ENCODE peak calls at places on chromosomes 4 and X, in five cellular contexts. N, O, J, V and H are unnamed samples.

GRCh38 chr4:107721436-107722090 is 1.5 kb upstream of the PAPSS1 start:
- DNase-seq in J (no peak), N (no peak), O (no peak), V (no peak), H (no peak)

GRCh38 chrX:103330601-103331397 is 760 bp downstream of the TCEAL7 start:
- DNase-seq in J (no peak), V (no peak), N (no peak), O (no peak), H (no peak)

GRCh38 chr4:168731706-168732414 is 235.0 kb downstream of the PALLD start:
- DNase-seq in V (no peak), N (no peak), J (no peak), O (no peak), H (no peak)

GRCh38 chrX:114930227-114930626 is 87.2 kb downstream of the IL13RA2 start:
- DNase-seq in O (no peak), J (no peak), V (no peak), N (no peak), H (no peak)

GRCh38 chrX:23981711-23982110 is 45.3 kb downstream of the KLHL15 start:
- DNase-seq in J (no peak), O (no peak), N (no peak), V (no peak), H (no peak)

GRCh38 chr4:2288051-2288541 is 26.2 kb upstream of the MXD4 start:
- DNase-seq in N (no peak), V (no peak), J (no peak), O (no peak), H (no peak)

GRCh38 chr4:9999956-10000551 is 21.2 kb downstream of the SLC2A9 start:
- DNase-seq in J (no peak), V (no peak), N (no peak), O (no peak), H (no peak)

GRCh38 chr4:132132433-132132832 is 1016.7 kb upstream of the PCDH10 start:
- DNase-seq in O (no peak), V (no peak), J (no peak), N (no peak), H (no peak)

GRCh38 chrX:110026099-110026844 is 23.4 kb downstream of the TMEM164 start:
- DNase-seq in O (no peak), V (no peak), J (no peak), N (no peak), H (no peak)

GRCh38 chr4:24915121-24915922 is 2.5 kb upstream of the CCDC149 start:
- DNase-seq in V (no peak), N (no peak), O (no peak), J (no peak), H (no peak)

GRCh38 chr4:1783970-1784369 is 9.1 kb upstream of the FGFR3 start:
- DNase-seq in J (no peak), N (no peak), V (no peak), O (no peak), H (no peak)

GRCh38 chrX:119206203-119206602 is 29.9 kb upstream of the PGRMC1 start:
- DNase-seq in N (no peak), O (no peak), J (no peak), V (no peak), H (no peak)

GRCh38 chr4:109548655-109549054 is 11.4 kb upstream of the MCUB start:
- DNase-seq in J (no peak), N (peak; percentile 48), O (no peak), V (no peak), H (peak; percentile 45)

GRCh38 chrX:41906515-41907165 is 16.7 kb downstream of the CASK start:
- DNase-seq in O (no peak), J (no peak), V (no peak), N (no peak), H (no peak)

GRCh38 chrX:19225906-19226305 is 103.6 kb upstream of the ADGRG2 start:
- DNase-seq in J (no peak), V (no peak), O (no peak), N (no peak), H (no peak)

GRCh38 chr4:94791701-94792100 is 33.9 kb downstream of the BMPR1B start:
- DNase-seq in J (no peak), O (no peak), N (no peak), V (no peak), H (no peak)

GRCh38 chr4:97367878-97368277 is 775.4 kb downstream of the STPG2 start:
- DNase-seq in O (no peak), N (no peak), V (no peak), J (no peak), H (no peak)

GRCh38 chrX:30317308-30317707 is 8.1 kb upstream of the NR0B1 start:
- DNase-seq in J (no peak), V (no peak), O (no peak), N (no peak), H (no peak)

GRCh38 chr4:102794999-102795398 is 32.4 kb downstream of the UBE2D3 start:
- DNase-seq in N (no peak), O (no peak), J (no peak), V (no peak), H (no peak)

GRCh38 chr4:101790521-101791188 is at the start of gene BANK1:
- DNase-seq in O (no peak), N (peak; percentile 29), V (no peak), J (peak; percentile 10), H (no peak)

GRCh38 chrX:100363926-100364325 is 46.1 kb downstream of the PCDH19 start:
- DNase-seq in J (no peak), O (no peak), V (no peak), N (no peak), H (no peak)

GRCh38 chr4:56907489-56908205 is at the start of gene REST:
- DNase-seq in V (peak; percentile 71), J (peak; percentile 62), N (peak; percentile 79), O (no peak), H (no peak)
- H3K4me3 ChIP-seq in V (peak within 1 kb of the TSS; percentile 84), J (peak within 1 kb of the TSS; percentile 95), N (peak within 1 kb of the TSS; percentile 99), O (peak within 1 kb of the TSS; percentile 92), H (peak within 1 kb of the TSS; percentile 85)

GRCh38 chr4:41963105-41963504 is 18.5 kb upstream of the DCAF4L1 start:
- DNase-seq in N (no peak), J (no peak), O (no peak), V (no peak), H (no peak)
- TF ChIP-seq CTCF in N (no peak), J (no peak), O (peak; percentile 24), V (peak; percentile 15), H (peak; percentile 46)

GRCh38 chr4:182556576-182556975 is 313.4 kb downstream of the TENM3 start:
- DNase-seq in V (no peak), N (no peak), O (no peak), J (no peak), H (peak; percentile 38)

GRCh38 chr4:182564966-182565365 is 321.8 kb downstream of the TENM3 start:
- DNase-seq in O (no peak), N (no peak), J (no peak), V (no peak), H (no peak)

GRCh38 chr4:182555997-182556418 is 312.8 kb downstream of the TENM3 start:
- DNase-seq in N (no peak), O (no peak), J (no peak), V (no peak), H (peak; percentile 85)

GRCh38 chr4:182562350-182562749 is 319.1 kb downstream of the TENM3 start:
- DNase-seq in J (no peak), O (no peak), V (no peak), N (no peak), H (no peak)

GRCh38 chr4:182560358-182560757 is 317.2 kb downstream of the TENM3 start:
- DNase-seq in O (no peak), N (no peak), J (no peak), V (no peak), H (no peak)
- H3K27ac ChIP-seq in O (no peak overlapping the region), N (no peak overlapping the region), J (no peak overlapping the region), V (no peak overlapping the region), H (peak overlapping the region; percentile 12)

GRCh38 chrX:117522725-117523700 is 593.6 kb downstream of the KLHL13 start:
- DNase-seq in V (no peak), O (no peak), N (no peak), J (no peak), H (no peak)
- H3K4me3 ChIP-seq in V (no peak overlapping the region), O (no peak overlapping the region), N (no peak overlapping the region), J (no peak overlapping the region), H (no peak overlapping the region)

GRCh38 chr4:37781134-37781455 is 45.4 kb upstream of the PGM2 start:
- DNase-seq in J (no peak), V (no peak), N (no peak), O (no peak), H (no peak)
- TF ChIP-seq CTCF in J (no peak), V (no peak), N (no peak), O (no peak), H (no peak)

GRCh38 chr4:31290836-31291235 is 570.7 kb downstream of the PCDH7 start:
- DNase-seq in O (no peak), N (no peak), J (no peak), V (no peak), H (no peak)
- H3K27ac ChIP-seq in O (no peak overlapping the region), N (no peak overlapping the region), J (no peak overlapping the region), V (no peak overlapping the region), H (no peak overlapping the region)

DNA sequence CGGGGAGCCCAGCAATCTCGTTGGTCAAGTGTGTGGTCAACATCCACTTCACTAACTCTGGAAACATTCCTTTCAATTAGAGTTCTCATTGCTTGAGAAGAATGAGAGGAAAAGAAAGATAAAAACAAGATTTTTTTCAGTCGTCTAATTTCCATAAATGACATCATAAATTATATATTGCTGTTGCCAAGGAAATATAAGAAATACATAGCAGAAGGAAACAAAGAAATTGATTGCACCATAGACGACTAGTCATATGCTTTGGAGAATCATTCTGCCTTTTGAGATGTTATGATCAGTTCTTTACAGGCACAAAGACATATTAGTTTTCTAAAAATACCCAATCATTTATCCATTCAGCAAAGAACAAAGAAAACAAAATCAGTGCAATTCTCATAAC is 707 bp upstream of the C1QTNF7 start:
- DNase-seq in J (no peak), N (no peak), O (no peak), V (no peak), H (no peak)
- H3K4me3 ChIP-seq in J (no peak overlapping the region), N (peak overlapping the region; percentile 28), O (peak overlapping the region; percentile 38), V (no peak overlapping the region), H (no peak overlapping the region)

GRCh38 chrX:150575415-150575814 is 7.0 kb downstream of the MTM1 start:
- DNase-seq in N (no peak), J (no peak), O (no peak), V (no peak), H (no peak)

GRCh38 chrX:150570512-150570911 is 2.1 kb downstream of the MTM1 start:
- DNase-seq in O (no peak), J (no peak), V (no peak), N (no peak), H (no peak)

GRCh38 chrX:150574824-150575409 is 6.5 kb downstream of the MTM1 start:
- DNase-seq in J (no peak), V (no peak), N (no peak), O (no peak), H (no peak)

GRCh38 chrX:150572206-150572605 is 3.8 kb downstream of the MTM1 start:
- DNase-seq in J (no peak), V (no peak), O (no peak), N (no peak), H (no peak)

DNA sequence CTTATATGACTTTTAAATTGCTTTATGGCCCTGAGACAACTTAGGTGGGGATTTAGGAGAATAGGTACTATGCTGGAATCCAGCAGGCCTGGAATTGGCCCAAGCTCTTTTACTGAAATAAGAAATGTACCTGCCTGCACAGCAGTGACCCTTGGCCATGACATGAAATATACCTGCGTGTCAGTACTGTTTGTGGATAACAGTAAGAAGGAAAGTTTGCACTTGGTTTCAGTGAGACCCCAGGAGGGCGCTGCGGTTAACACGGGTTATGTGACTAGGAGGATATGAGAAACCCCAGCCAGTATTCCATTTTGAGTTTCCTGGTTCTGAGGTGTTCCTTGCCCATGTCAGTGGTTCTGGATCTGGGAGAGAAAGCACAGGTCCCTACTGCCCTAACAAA is 5.3 kb downstream of the MTM1 start:
- DNase-seq in V (no peak), O (no peak), J (no peak), N (no peak), H (no peak)
- TF ChIP-seq CTCF in V (no peak), O (no peak), J (no peak), N (no peak), H (no peak)